ENCODE peak calls at places on chromosomes 16 and 17, in six cellular contexts. Z is progenitor cell of endocrine pancreas; B is neuronal stem cell; A is LHCN-M2; T is activated effector memory CD4-positive, alpha-beta T cell treated with Interleukin-2 at 50 U/mL for 16 hours; W is NCI-H187 treated with DMSO at 0.1 percent for 48 hours. V is an unnamed sample.

GRCh38 chr17:21452377-21453143 is 76.4 kb downstream of the KCNJ12 start:
- DNase-seq in A (peak; percentile 58), B (peak; percentile 18), T (no peak), Z (no peak), W (no peak), V (no peak)

GRCh38 chr17:75776399-75777242 is 8.0 kb upstream of the UNK start:
- DNase-seq in W (no peak), A (no peak), B (no peak), T (no peak), Z (no peak), V (peak; percentile 30)

GRCh38 chr16:10988164-10988803 is 43.9 kb downstream of the CLEC16A start:
- DNase-seq in Z (no peak), T (peak; percentile 23), B (no peak), A (no peak), W (no peak), V (no peak)

GRCh38 chr16:15993946-15994665 is 44.7 kb downstream of the ABCC1 start:
- DNase-seq in W (no peak), A (no peak), T (no peak), Z (no peak), B (no peak), V (no peak)

GRCh38 chr17:69447726-69448125 is 33.2 kb downstream of the MAP2K6 start:
- DNase-seq in W (no peak), B (no peak), T (no peak), A (no peak), Z (no peak), V (no peak)

GRCh38 chr17:39757176-39757662 is 19.5 kb downstream of the GRB7 start:
- DNase-seq in W (no peak), Z (no peak), A (no peak), B (no peak), T (no peak), V (no peak)

GRCh38 chr17:8532021-8532420 is 96.3 kb downstream of the NDEL1 start:
- DNase-seq in Z (no peak), T (no peak), A (peak; percentile 6), W (no peak), B (no peak), V (peak; percentile 47)

GRCh38 chr16:47617732-47618131 is 156.6 kb downstream of the PHKB start:
- DNase-seq in Z (no peak), T (no peak), A (no peak), B (no peak), W (no peak), V (no peak)

GRCh38 chr17:78046923-78047322 is 81.6 kb downstream of the TMC6 start:
- DNase-seq in Z (no peak), W (no peak), T (no peak), A (no peak), B (no peak), V (no peak)

GRCh38 chr16:68771922-68772681 is 35.0 kb downstream of the CDH1 start:
- DNase-seq in Z (no peak), W (no peak), T (no peak), A (no peak), B (no peak), V (no peak)

GRCh38 chr17:82881900-82882714 is 42.3 kb upstream of the ZNF750 start:
- DNase-seq in W (no peak), A (no peak), Z (no peak), B (no peak), T (no peak), V (peak; percentile 31)

GRCh38 chr16:21167929-21168602 is 9.6 kb downstream of the LDAF1 start:
- DNase-seq in A (no peak), Z (no peak), B (no peak), T (no peak), W (no peak), V (no peak)

GRCh38 chr17:41308918-41309359 is at the start of gene KRTAP16-1:
- DNase-seq in W (no peak), A (no peak), B (no peak), T (peak; percentile 62), Z (no peak), V (no peak)

GRCh38 chr17:35372846-35373531 is 432 bp downstream of the SLFN11 start:
- DNase-seq in B (no peak), Z (no peak), T (peak; percentile 10), A (peak; percentile 7), W (no peak), V (peak; percentile 73)

GRCh38 chr16:27762441-27762840 is 212.5 kb downstream of the KATNIP start:
- DNase-seq in A (no peak), B (no peak), T (no peak), W (no peak), Z (no peak), V (peak; percentile 17)

GRCh38 chr17:19723967-19724366 is 7.6 kb upstream of the SLC47A2 start:
- DNase-seq in A (no peak), T (no peak), B (no peak), W (no peak), Z (no peak), V (peak; percentile 44)

GRCh38 chr16:86142801-86143236 is 243.9 kb downstream of the IRF8 start:
- DNase-seq in T (no peak), W (no peak), B (no peak), Z (no peak), A (no peak), V (peak; percentile 4)

GRCh38 chr16:10256855-10257641 is 74.8 kb upstream of the GRIN2A start:
- DNase-seq in Z (no peak), B (peak; percentile 55), W (no peak), T (peak; percentile 21), A (peak; percentile 23), V (peak; percentile 40)

GRCh38 chr17:12320286-12320685 is 299.6 kb downstream of the MAP2K4 start:
- DNase-seq in Z (no peak), B (no peak), W (no peak), A (peak; percentile 32), T (no peak), V (peak; percentile 36)

GRCh38 chr16:13909872-13910303 is 10.1 kb upstream of the ERCC4 start:
- DNase-seq in A (peak; percentile 81), B (no peak), Z (no peak), W (no peak), T (no peak), V (peak; percentile 86)

GRCh38 chr17:35788504-35788998 is 6.9 kb downstream of the MMP28 start:
- DNase-seq in Z (no peak), W (no peak), B (no peak), A (peak; percentile 88), T (no peak), V (peak; percentile 72)

GRCh38 chr17:7308625-7309433 is 1.4 kb downstream of the EIF5A start:
- DNase-seq in W (no peak), A (peak; percentile 80), B (no peak), Z (no peak), T (peak; percentile 79), V (peak; percentile 88)

GRCh38 chr16:88461291-88462269 is 8.5 kb downstream of the ZFPM1 start:
- DNase-seq in A (no peak), B (no peak), Z (no peak), T (no peak), W (no peak), V (no peak)

GRCh38 chr16:727291-727977 is 528 bp downstream of the HAGHL start:
- DNase-seq in Z (no peak), W (no peak), A (no peak), T (no peak), B (no peak), V (no peak)

GRCh38 chr16:83995756-83996155 is 27.7 kb downstream of the NECAB2 start:
- DNase-seq in T (no peak), B (peak; percentile 78), W (peak; percentile 31), Z (no peak), A (no peak), V (no peak)

GRCh38 chr17:17626840-17627239 is 35.3 kb upstream of the PEMT start:
- DNase-seq in B (no peak), W (no peak), A (no peak), Z (no peak), T (no peak), V (no peak)

GRCh38 chr16:56874800-56875199 is 9.8 kb downstream of the SLC12A3 start:
- DNase-seq in Z (no peak), T (no peak), A (peak; percentile 66), B (no peak), W (no peak), V (peak; percentile 97)

GRCh38 chr16:75379911-75380847 is 53.1 kb downstream of the CFDP1 start:
- DNase-seq in W (no peak), A (no peak), Z (no peak), T (peak; percentile 34), B (no peak), V (peak; percentile 42)

GRCh38 chr17:72394531-72394930 is 273.7 kb downstream of the SOX9 start:
- DNase-seq in T (no peak), B (no peak), Z (no peak), A (no peak), W (no peak), V (no peak)

GRCh38 chr17:78771758-78772382 is 10.2 kb downstream of the CYTH1 start:
- DNase-seq in Z (no peak), W (no peak), A (no peak), B (no peak), T (no peak), V (no peak)

GRCh38 chr16:78072275-78072674 is 27.2 kb upstream of the WWOX start:
- DNase-seq in A (no peak), B (no peak), Z (no peak), T (no peak), W (no peak), V (no peak)

GRCh38 chr17:2511462-2512369 is at the start of gene METTL16:
- DNase-seq in B (peak; percentile 97), Z (peak; percentile 92), A (peak; percentile 99), W (peak; percentile 90), T (peak; percentile 93), V (peak; percentile 99)

GRCh38 chr17:2171725-2172446 is 117.0 kb downstream of the HIC1 start:
- DNase-seq in A (peak; percentile 71), B (no peak), Z (no peak), W (no peak), T (no peak), V (peak; percentile 82)

GRCh38 chr16:78809535-78809934 is 710.1 kb downstream of the WWOX start:
- DNase-seq in A (no peak), W (no peak), T (no peak), B (no peak), Z (no peak), V (no peak)

GRCh38 chr17:3512512-3513171 is 36.8 kb downstream of the ASPA start:
- DNase-seq in T (no peak), A (peak; percentile 18), W (no peak), Z (no peak), B (peak; percentile 53), V (peak; percentile 73)

GRCh38 chr16:4850211-4850610 is 2.9 kb downstream of the UBN1 start:
- DNase-seq in Z (no peak), A (no peak), B (no peak), T (no peak), W (no peak), V (no peak)

GRCh38 chr17:35119370-35120185 is at the start of gene RAD51D:
- DNase-seq in A (peak; percentile 60), W (peak; percentile 45), B (peak; percentile 83), Z (peak; percentile 75), T (peak; percentile 70), V (peak; percentile 72)